ENCODE peak calls at places on chromosomes 3 and 15, in five cellular contexts. X is fibroblast of lung, Y is body of pancreas, E is neuronal stem cell, I is DND-41. Z is an unnamed sample.

GRCh38 chr15:71755092-71755491 is 55.3 kb upstream of the NR2E3 start:
- DNase-seq in I (no peak), X (no peak), Y (no peak), E (no peak), Z (no peak)

GRCh38 chr3:101567528-101568317 is 6.1 kb downstream of the TRMT10C start:
- DNase-seq in E (no peak), Y (no peak), X (peak), I (no peak), Z (no peak)

GRCh38 chr3:101848326-101848725 is 988 bp upstream of the NFKBIZ start:
- DNase-seq in Y (no peak), E (no peak), X (no peak), I (no peak), Z (no peak)

GRCh38 chr3:160169139-160169830 is 55.9 kb upstream of the C3orf80 start:
- DNase-seq in X (peak), Y (no peak), E (no peak), I (no peak), Z (no peak)

GRCh38 chr3:43207628-43208085 is 78.7 kb upstream of the SNRK start:
- DNase-seq in X (peak), I (no peak), Y (no peak), E (no peak), Z (no peak)

GRCh38 chr15:63374686-63375520 is 6.7 kb downstream of the CA12 start:
- DNase-seq in I (no peak), E (no peak), X (peak), Y (peak), Z (peak)

GRCh38 chr15:89898146-89898545 is 4.4 kb upstream of the AP3S2 start:
- DNase-seq in X (no peak), E (no peak), Y (no peak), I (no peak), Z (no peak)

GRCh38 chr3:8729479-8729878 is 4.1 kb upstream of the CAV3 start:
- DNase-seq in E (no peak), Y (no peak), X (no peak), I (no peak), Z (no peak)

GRCh38 chr3:50474717-50475116 is 28.7 kb downstream of the CACNA2D2 start:
- DNase-seq in X (peak), Y (no peak), I (no peak), E (no peak), Z (no peak)

GRCh38 chr3:138440137-138440536 is 5.7 kb downstream of the ESYT3 start:
- DNase-seq in X (no peak), Y (no peak), E (no peak), I (no peak), Z (no peak)

GRCh38 chr3:156252656-156253055 is 132.3 kb downstream of the KCNAB1 start:
- DNase-seq in Y (no peak), I (no peak), E (peak), X (no peak), Z (no peak)

DNA sequence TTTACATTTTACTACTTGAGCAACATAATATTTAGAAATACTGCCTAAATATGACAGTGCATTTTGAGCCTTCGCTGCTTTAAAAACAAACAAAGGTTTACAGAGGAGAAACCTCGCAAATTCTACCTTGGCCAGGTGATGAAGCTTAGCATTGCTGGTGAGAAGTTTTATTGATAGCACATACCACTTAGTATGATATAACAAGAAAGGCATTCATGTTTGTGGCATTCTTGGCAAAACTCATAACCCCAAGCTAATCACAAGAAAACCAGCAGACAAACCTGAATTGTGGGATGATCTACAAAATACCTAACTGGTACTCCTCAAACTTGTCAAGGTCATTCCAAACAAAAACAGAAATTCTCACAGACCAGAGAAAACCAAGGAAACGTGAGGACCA is 432.2 kb upstream of the CFAP20DC start:
- DNase-seq in E (no peak), X (no peak), Y (no peak), I (no peak), Z (no peak)
- H3K27ac ChIP-seq in E (no peak), X (no peak), Y (peak), I (no peak), Z (no peak)

GRCh38 chr15:31605467-31605931 is 278.9 kb downstream of the KLF13 start:
- DNase-seq in I (no peak), Y (no peak), X (peak), E (no peak), Z (peak)
- H3K27ac ChIP-seq in I (no peak), Y (no peak), X (peak), E (no peak), Z (no peak)

GRCh38 chr3:189588061-189588817 is 43.0 kb upstream of the TP63 start:
- DNase-seq in Y (no peak), I (no peak), E (no peak), X (no peak), Z (peak)
- H3K27ac ChIP-seq in Y (no peak), I (no peak), E (no peak), X (no peak), Z (peak)

GRCh38 chr3:46695962-46696922 is 2.8 kb upstream of the ALS2CL start:
- DNase-seq in X (peak), E (no peak), Y (peak), I (peak), Z (no peak)
- H3K27ac ChIP-seq in X (no peak), E (no peak), Y (peak), I (peak), Z (no peak)

GRCh38 chr15:29921130-29921601 is 98.9 kb upstream of the TJP1 start:
- DNase-seq in Y (no peak), X (no peak), E (no peak), I (no peak), Z (no peak)
- H3K27ac ChIP-seq in Y (peak), X (no peak), E (no peak), I (no peak), Z (no peak)

Z was measured in A673.